ENCODE peak calls at places on chromosome 7, in nine cellular contexts. L is foreskin fibroblast; M is mesendoderm; E is A673; J is hypothalamus; Q is WTC11; K is CD8-positive, alpha-beta T cell; I is amygdala; G is iPS DF 19.7. P is an unnamed sample.

GRCh38 chr7:46742608-46743000 is 821.5 kb upstream of the IGFBP3 start:
- DNase-seq in K (no peak), J (no peak), G (no peak), Q (no peak), L (no peak), M (no peak), I (no peak), E (no peak), P (no peak)

GRCh38 chr7:55100172-55100961 is 81.5 kb downstream of the EGFR start:
- DNase-seq in M (no peak), Q (no peak), G (no peak), K (no peak), J (no peak), E (no peak), I (no peak), L (no peak), P (no peak)

GRCh38 chr7:118867860-118868259 is 643.4 kb downstream of the ANKRD7 start:
- DNase-seq in G (no peak), K (no peak), I (no peak), Q (no peak), J (no peak), E (no peak), M (no peak), L (no peak), P (no peak)

GRCh38 chr7:51261117-51261835 is 55.3 kb downstream of the COBL start:
- DNase-seq in Q (no peak), E (no peak), K (no peak), M (no peak), J (no peak), I (no peak), G (no peak), L (no peak), P (no peak)

GRCh38 chr7:36487756-36488336 is 98.2 kb downstream of the ANLN start:
- DNase-seq in I (no peak), E (peak), K (peak), G (peak), J (no peak), M (peak), Q (no peak), L (peak), P (no peak)

GRCh38 chr7:131148708-131149428 is 178.8 kb upstream of the MKLN1 start:
- DNase-seq in Q (no peak), J (no peak), G (no peak), E (no peak), I (no peak), M (no peak), K (no peak), L (no peak), P (no peak)

GRCh38 chr7:26555971-26556830 is 264.5 kb downstream of the SNX10 start:
- DNase-seq in G (no peak), Q (no peak), M (peak), L (no peak), K (no peak), E (no peak), J (no peak), I (no peak), P (no peak)

GRCh38 chr7:86786376-86786775 is 142.7 kb downstream of the GRM3 start:
- DNase-seq in J (no peak), I (no peak), G (no peak), L (no peak), M (no peak), E (no peak), K (no peak), Q (no peak), P (no peak)

GRCh38 chr7:22726849-22727792 is at the start of gene IL6:
- DNase-seq in E (peak), J (no peak), G (no peak), L (peak), Q (peak), M (peak), K (no peak), I (peak), P (no peak)

GRCh38 chr7:76191783-76192240 is 9.9 kb upstream of the SRRM3 start:
- DNase-seq in E (peak), J (no peak), Q (peak), K (no peak), I (no peak), M (peak), G (peak), L (peak), P (no peak)

GRCh38 chr7:94761451-94761850 is 105.5 kb upstream of the SGCE start:
- DNase-seq in L (no peak), M (no peak), Q (no peak), I (no peak), E (no peak), K (no peak), J (no peak), G (no peak), P (no peak)

GRCh38 chr7:138289082-138289481 is 171.0 kb upstream of the TRIM24 start:
- DNase-seq in K (no peak), I (no peak), L (no peak), E (no peak), Q (no peak), M (no peak), J (no peak), G (no peak), P (no peak)